ENCODE peak calls at places on chromosomes 5 and 9, in five cellular contexts. G is CD8-positive, alpha-beta T cell; W is cardiac muscle cell; Y is right lobe of liver; U is SK-N-SH. X is an unnamed sample.

GRCh38 chr5:73948289-73948688 is 322.3 kb downstream of the ARHGEF28 start:
- DNase-seq in Y (no peak), G (no peak), U (no peak), W (no peak), X (no peak)

GRCh38 chr5:68329554-68329953 is 114.0 kb downstream of the PIK3R1 start:
- DNase-seq in U (no peak), Y (no peak), W (peak; percentile 73), G (no peak), X (no peak)

GRCh38 chr9:123679330-123679987 is 250.5 kb downstream of the DENND1A start:
- DNase-seq in U (peak; percentile 59), W (peak; percentile 10), Y (no peak), G (no peak), X (peak; percentile 78)

GRCh38 chr5:171542504-171543150 is 123.2 kb downstream of the FGF18 start:
- DNase-seq in W (no peak), Y (no peak), U (no peak), G (no peak), X (no peak)

GRCh38 chr9:109912082-109912581 is 132.1 kb downstream of the PALM2AKAP2 start:
- DNase-seq in W (peak; percentile 34), Y (no peak), U (no peak), G (no peak), X (no peak)

GRCh38 chr5:133273661-133274596 is 222.1 kb downstream of the HSPA4 start:
- DNase-seq in U (no peak), Y (no peak), G (no peak), W (peak; percentile 66), X (peak; percentile 84)

GRCh38 chr9:136839229-136840139 is 2.8 kb upstream of the AJM1 start:
- DNase-seq in U (no peak), G (no peak), W (no peak), Y (peak; percentile 17), X (no peak)

GRCh38 chr5:174717826-174718455 is 6.4 kb upstream of the MSX2 start:
- DNase-seq in U (no peak), W (no peak), Y (no peak), G (no peak), X (no peak)

GRCh38 chr5:3522491-3522890 is 73.1 kb upstream of the IRX1 start:
- DNase-seq in W (no peak), G (no peak), U (no peak), Y (no peak), X (no peak)

GRCh38 chr9:71691036-71691435 is 77.3 kb downstream of the CEMIP2 start:
- DNase-seq in W (no peak), G (no peak), Y (no peak), U (no peak), X (no peak)

GRCh38 chr5:143892908-143893307 is 80.9 kb downstream of the HMHB1 start:
- DNase-seq in W (no peak), U (no peak), Y (no peak), G (no peak), X (no peak)

GRCh38 chr5:6616632-6617031 is 16.2 kb downstream of the NSUN2 start:
- DNase-seq in G (no peak), Y (no peak), W (no peak), U (no peak), X (peak; percentile 65)

GRCh38 chr5:114449836-114450515 is 88.1 kb downstream of the KCNN2 start:
- DNase-seq in Y (peak; percentile 69), U (peak; percentile 74), W (peak; percentile 70), G (no peak), X (peak; percentile 58)

GRCh38 chr5:134545070-134545868 is 19.8 kb downstream of the JADE2 start:
- DNase-seq in Y (no peak), U (no peak), W (peak; percentile 81), G (no peak), X (no peak)

GRCh38 chr5:112312810-112313209 is 106.3 kb downstream of the EPB41L4A start:
- DNase-seq in G (no peak), U (no peak), W (peak; percentile 33), Y (no peak), X (no peak)

GRCh38 chr5:90191352-90192045 is 218.1 kb downstream of the CETN3 start:
- DNase-seq in U (peak; percentile 22), G (no peak), Y (no peak), W (no peak), X (no peak)

GRCh38 chr5:37787742-37788141 is 52.1 kb downstream of the GDNF start:
- DNase-seq in U (no peak), Y (no peak), W (peak; percentile 24), G (no peak), X (no peak)

GRCh38 chr5:102249381-102249780 is 46.7 kb downstream of the SLCO4C1 start:
- DNase-seq in Y (no peak), G (no peak), U (no peak), W (no peak), X (no peak)

GRCh38 chr5:73299665-73300435 is 126.9 kb downstream of the TMEM174 start:
- DNase-seq in Y (no peak), G (no peak), W (no peak), U (peak; percentile 52), X (no peak)

GRCh38 chr9:108093773-108094675 is 604.5 kb upstream of the KLF4 start:
- DNase-seq in Y (peak; percentile 65), G (no peak), U (no peak), W (no peak), X (no peak)

GRCh38 chr9:91147079-91147708 is 214.5 kb downstream of the AUH start:
- DNase-seq in Y (no peak), W (no peak), U (no peak), G (no peak), X (no peak)

GRCh38 chr5:16582081-16582480 is 34.7 kb downstream of the RETREG1 start:
- DNase-seq in W (no peak), G (no peak), U (no peak), Y (no peak), X (no peak)

GRCh38 chr5:60482301-60482700 is 217.7 kb downstream of the DEPDC1B start:
- DNase-seq in U (no peak), W (no peak), Y (no peak), G (no peak), X (no peak)

GRCh38 chr5:72282878-72283277 is 37.2 kb downstream of the MRPS27 start:
- DNase-seq in U (peak; percentile 15), Y (no peak), G (no peak), W (peak; percentile 58), X (no peak)

GRCh38 chr5:66306105-66306843 is 162.2 kb downstream of the SREK1 start:
- DNase-seq in G (no peak), Y (no peak), W (peak; percentile 82), U (peak; percentile 78), X (peak; percentile 83)

GRCh38 chr9:127714916-127715442 is 484 bp downstream of the PTRH1 start:
- DNase-seq in U (peak; percentile 75), W (no peak), Y (peak; percentile 53), G (no peak), X (no peak)

GRCh38 chr9:34961574-34962480 is 3.7 kb downstream of the PHF24 start:
- DNase-seq in U (no peak), G (no peak), W (peak; percentile 84), Y (no peak), X (no peak)

GRCh38 chr9:135126480-135127187 is 39.2 kb downstream of the OLFM1 start:
- DNase-seq in Y (no peak), U (no peak), W (no peak), G (no peak), X (no peak)

GRCh38 chr5:164191240-164191639 is 685.8 kb downstream of the MAT2B start:
- DNase-seq in G (no peak), U (no peak), Y (no peak), W (peak; percentile 67), X (no peak)

GRCh38 chr5:155616779-155617392 is 603.3 kb downstream of the KIF4B start:
- DNase-seq in U (peak; percentile 65), G (peak; percentile 22), W (peak; percentile 3), Y (peak; percentile 43), X (peak; percentile 27)

GRCh38 chr5:59317023-59317771 is 576.3 kb downstream of the PDE4D start:
- DNase-seq in W (peak; percentile 37), G (no peak), Y (no peak), U (peak; percentile 38), X (peak; percentile 89)

DNA sequence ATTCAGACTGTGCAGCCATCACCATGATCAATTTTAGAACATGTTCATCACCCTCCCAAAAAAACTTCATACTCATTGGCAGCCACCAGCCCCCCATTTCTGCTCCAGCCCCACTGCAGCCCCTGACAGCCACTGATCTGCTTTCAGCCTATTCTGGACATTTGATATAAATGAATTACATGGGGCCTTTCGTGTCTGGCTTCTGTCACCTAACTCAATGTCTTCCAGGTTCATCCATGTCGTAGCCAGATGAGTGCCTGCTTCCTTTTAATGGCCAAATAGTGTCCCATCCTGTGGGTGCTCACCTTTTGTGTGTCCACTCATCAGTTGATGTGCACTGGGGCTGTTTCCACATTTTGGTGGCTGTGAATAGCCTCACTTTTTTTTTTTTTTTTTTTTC is 63.5 kb downstream of the HMCN2 start:
- DNase-seq in W (no peak), G (no peak), Y (no peak), U (no peak), X (no peak)
- H3K4me1 ChIP-seq in W (no peaks in the 10 kb centered on the region), G (no peaks in the 10 kb centered on the region), Y (no peaks in the 10 kb centered on the region), U (no peaks in the 10 kb centered on the region), X (peaks cover 69% of the 10 kb centered on the region)

DNA sequence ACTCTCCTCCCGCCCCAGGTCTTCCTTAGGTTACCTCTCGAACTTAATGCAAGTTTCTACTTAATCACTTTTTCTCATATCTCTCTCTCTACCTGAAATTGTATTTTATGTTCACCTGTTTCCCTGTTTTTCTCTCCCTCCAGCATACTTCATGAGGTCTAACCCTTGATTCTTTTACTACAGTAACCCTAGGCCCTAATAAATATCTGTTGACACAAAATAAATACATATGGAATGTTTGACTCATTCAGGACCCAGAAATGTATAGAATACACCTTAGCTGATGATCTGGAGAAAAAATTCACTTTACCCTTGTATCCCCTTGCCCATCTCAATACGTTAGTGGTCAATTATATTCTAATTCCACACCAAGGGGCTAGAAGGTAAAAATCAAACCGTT is 250.9 kb upstream of the PTGER4 start:
- DNase-seq in U (no peak), G (no peak), W (no peak), Y (no peak), X (no peak)
- H3K4me1 ChIP-seq in U (no peaks in the 10 kb centered on the region), G (peaks cover 7% of the 10 kb centered on the region), W (no peaks in the 10 kb centered on the region), Y (no peaks in the 10 kb centered on the region), X (peaks cover 47% of the 10 kb centered on the region)

GRCh38 chr5:109113608-109114007 is 296.2 kb downstream of the PJA2 start:
- DNase-seq in U (no peak), W (no peak), Y (no peak), G (no peak), X (no peak)
- H3K4me1 ChIP-seq in U (no peaks in the 10 kb centered on the region), W (no peaks in the 10 kb centered on the region), Y (no peaks in the 10 kb centered on the region), G (no peaks in the 10 kb centered on the region), X (no peaks in the 10 kb centered on the region)

DNA sequence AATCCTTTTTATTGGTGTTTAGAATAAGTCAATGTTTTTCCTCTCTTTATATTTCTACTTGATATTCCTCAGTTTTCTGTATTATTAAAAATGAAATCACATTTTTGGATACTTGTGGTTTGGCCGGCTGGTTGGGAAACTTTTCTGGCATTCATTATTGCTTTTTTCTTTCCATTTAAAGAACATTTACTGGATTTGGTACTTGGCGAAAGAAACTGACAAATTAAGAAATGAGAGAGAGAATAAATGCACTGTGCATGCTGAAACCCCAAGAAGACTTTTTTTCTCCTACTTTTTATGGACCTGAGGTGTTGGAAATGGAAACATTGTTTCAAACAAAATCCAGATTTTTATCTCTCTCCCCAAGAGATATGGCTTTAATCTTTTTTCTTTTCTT is 128.3 kb downstream of the SNX18 start:
- DNase-seq in U (no peak), Y (no peak), G (no peak), W (peak; percentile 67), X (no peak)
- H3K4me1 ChIP-seq in U (peaks cover 31% of the 10 kb centered on the region), Y (no peaks in the 10 kb centered on the region), G (peaks cover 49% of the 10 kb centered on the region), W (peaks cover 14% of the 10 kb centered on the region), X (no peaks in the 10 kb centered on the region)

GRCh38 chr5:56668996-56669395 is 146.4 kb upstream of the MAP3K1 start:
- DNase-seq in Y (no peak), G (no peak), U (no peak), W (no peak), X (no peak)
- H3K4me1 ChIP-seq in Y (no peaks in the 10 kb centered on the region), G (peaks cover 16% of the 10 kb centered on the region), U (no peaks in the 10 kb centered on the region), W (peaks cover 6% of the 10 kb centered on the region), X (no peaks in the 10 kb centered on the region)

X was measured in SJCRH30.